ENCODE peak calls at places on chromosomes 13 and 19, in five cellular contexts. D is cardiac fibroblast, E is PC-3, T is AG10803, C is dorsolateral prefrontal cortex. S is an unnamed sample.

GRCh38 chr13:39415403-39415802 is 187.6 kb downstream of the LHFPL6 start:
- DNase-seq in D (peak; percentile 69), E (peak; percentile 44), T (peak; percentile 54), C (peak; percentile 60), S (no peak)

GRCh38 chr13:112324121-112324520 is 52.0 kb upstream of the SPACA7 start:
- DNase-seq in D (no peak), E (no peak), T (no peak), C (no peak), S (no peak)

GRCh38 chr19:33677745-33678426 is 56.1 kb downstream of the CHST8 start:
- DNase-seq in D (no peak), E (peak; percentile 1), T (no peak), C (peak; percentile 4), S (no peak)

GRCh38 chr13:73338389-73338788 is 279.6 kb downstream of the KLF5 start:
- DNase-seq in D (peak; percentile 81), E (no peak), T (no peak), C (no peak), S (no peak)

GRCh38 chr19:29002336-29002735 is 210.6 kb downstream of the UQCRFS1 start:
- DNase-seq in D (no peak), E (no peak), T (no peak), C (no peak), S (no peak)

GRCh38 chr13:113017506-113018215 is 48.6 kb downstream of the MCF2L start:
- DNase-seq in D (no peak), E (no peak), T (no peak), C (no peak), S (no peak)

GRCh38 chr13:42276683-42277082 is 4.7 kb downstream of the AKAP11 start:
- DNase-seq in D (no peak), E (no peak), T (peak; percentile 20), C (no peak), S (no peak)

GRCh38 chr19:49546825-49547565 is 19.2 kb downstream of the RCN3 start:
- DNase-seq in D (peak; percentile 94), E (peak; percentile 99), T (peak; percentile 90), C (peak; percentile 71), S (peak; percentile 80)

GRCh38 chr13:38821753-38822551 is 135.1 kb downstream of the FREM2 start:
- DNase-seq in D (no peak), E (no peak), T (no peak), C (peak; percentile 69), S (no peak)

GRCh38 chr13:46170268-46170667 is 11.7 kb downstream of the LCP1 start:
- DNase-seq in D (no peak), E (no peak), T (no peak), C (no peak), S (no peak)

GRCh38 chr19:10895920-10896319 is 24.6 kb downstream of the CARM1 start:
- DNase-seq in D (no peak), E (no peak), T (no peak), C (no peak), S (no peak)

GRCh38 chr19:47310819-47311218 is 1.2 kb downstream of the C5AR1 start:
- DNase-seq in D (peak; percentile 73), E (peak; percentile 55), T (peak; percentile 70), C (no peak), S (no peak)

GRCh38 chr13:97474581-97474980 is 40.6 kb downstream of the RAP2A start:
- DNase-seq in D (no peak), E (no peak), T (no peak), C (no peak), S (no peak)

GRCh38 chr19:47729468-47729798 is 15.9 kb upstream of the NOP53 start:
- DNase-seq in D (peak; percentile 90), E (peak; percentile 89), T (peak; percentile 87), C (no peak), S (no peak)

GRCh38 chr19:6527893-6528543 is 2.8 kb upstream of the TNFSF9 start:
- DNase-seq in D (no peak), E (no peak), T (no peak), C (no peak), S (peak; percentile 75)

GRCh38 chr13:112256716-112257497 is 119.2 kb upstream of the SPACA7 start:
- DNase-seq in D (no peak), E (no peak), T (no peak), C (no peak), S (no peak)

GRCh38 chr13:32021785-32022184 is 9.8 kb upstream of the FRY start:
- DNase-seq in D (no peak), E (no peak), T (peak; percentile 22), C (no peak), S (no peak)

GRCh38 chr19:8484331-8484894 is 18.0 kb downstream of the PRAM1 start:
- DNase-seq in D (no peak), E (no peak), T (no peak), C (no peak), S (no peak)

GRCh38 chr19:15869109-15869555 is 28.7 kb downstream of the CYP4F2 start:
- DNase-seq in D (peak; percentile 5), E (peak; percentile 69), T (peak; percentile 35), C (peak; percentile 37), S (peak; percentile 35)

GRCh38 chr13:81929988-81930387 is 1589.1 kb upstream of the SPRY2 start:
- DNase-seq in D (peak; percentile 5), E (peak; percentile 42), T (no peak), C (no peak), S (no peak)

GRCh38 chr19:42132030-42132628 is at the start of gene POU2F2:
- DNase-seq in D (no peak), E (no peak), T (no peak), C (peak; percentile 29), S (peak; percentile 88)

GRCh38 chr19:1269478-1270167 is 491 bp downstream of the CIRBP start:
- DNase-seq in D (peak; percentile 94), E (peak; percentile 78), T (peak; percentile 91), C (peak; percentile 80), S (peak; percentile 88)

GRCh38 chr13:24218977-24219376 is 58.5 kb downstream of the SPATA13 start:
- DNase-seq in D (no peak), E (no peak), T (peak; percentile 63), C (no peak), S (no peak)

GRCh38 chr19:51195616-51196015 is 29.3 kb upstream of the CD33 start:
- DNase-seq in D (no peak), E (no peak), T (no peak), C (no peak), S (no peak)

GRCh38 chr19:44848805-44849457 is 2.8 kb downstream of the NECTIN2 start:
- DNase-seq in D (no peak), E (no peak), T (no peak), C (no peak), S (no peak)

GRCh38 chr13:105502193-105502592 is 1033.3 kb downstream of the EFNB2 start:
- DNase-seq in D (no peak), E (no peak), T (no peak), C (no peak), S (no peak)

GRCh38 chr13:111122056-111122455 is 6.9 kb downstream of the ARHGEF7 start:
- DNase-seq in D (no peak), E (no peak), T (no peak), C (no peak), S (no peak)

GRCh38 chr19:58387338-58388174 is 487 bp downstream of the RPS5 start:
- DNase-seq in D (no peak), E (no peak), T (no peak), C (no peak), S (no peak)

GRCh38 chr13:85864963-85865530 is 65.8 kb upstream of the SLITRK6 start:
- DNase-seq in D (peak; percentile 1), E (peak; percentile 52), T (no peak), C (no peak), S (no peak)
- TF ChIP-seq CTCF in D (peak; percentile 8), E (peak; percentile 52), T (no peak), C (peak; percentile 38), S (no peak)

DNA sequence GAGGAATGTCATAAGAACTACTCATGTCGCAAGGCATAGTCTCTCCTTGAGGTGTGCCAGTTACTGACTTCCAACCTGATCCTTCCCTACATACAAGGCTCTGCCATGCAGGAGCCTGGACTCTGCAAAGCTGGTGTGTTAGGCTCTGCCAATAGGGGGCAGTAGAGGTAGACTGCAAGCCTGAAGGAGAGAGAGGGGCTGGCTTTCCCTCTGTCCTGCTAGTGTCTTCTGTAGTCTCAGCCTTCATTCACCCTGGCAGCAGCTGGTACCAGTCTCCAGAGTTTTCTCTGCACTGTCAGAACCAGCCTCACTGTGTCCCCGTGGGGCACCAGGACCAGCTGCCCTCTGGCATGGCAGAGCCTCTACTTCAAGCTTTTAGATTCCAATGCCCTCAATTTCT is 14.5 kb downstream of the SHISA2 start:
- DNase-seq in D (peak; percentile 28), E (peak; percentile 56), T (no peak), C (peak; percentile 79), S (no peak)
- TF ChIP-seq CTCF in D (peak; percentile 45), E (peak; percentile 73), T (peak; percentile 47), C (peak; percentile 78), S (peak; percentile 6)

GRCh38 chr13:114063545-114064515 is 68.6 kb downstream of the RASA3 start:
- DNase-seq in D (peak; percentile 75), E (peak; percentile 22), T (peak; percentile 87), C (no peak), S (no peak)

GRCh38 chr13:114062754-114063153 is 69.7 kb downstream of the RASA3 start:
- DNase-seq in D (peak; percentile 22), E (no peak), T (peak; percentile 37), C (no peak), S (no peak)

GRCh38 chr13:114065141-114065925 is 67.1 kb downstream of the RASA3 start:
- DNase-seq in D (peak; percentile 98), E (peak; percentile 95), T (peak; percentile 98), C (peak; percentile 70), S (peak; percentile 61)

GRCh38 chr13:114065926-114066774 is 66.3 kb downstream of the RASA3 start:
- DNase-seq in D (no peak), E (no peak), T (no peak), C (no peak), S (no peak)

GRCh38 chr13:114064516-114065140 is 67.8 kb downstream of the RASA3 start:
- DNase-seq in D (peak; percentile 55), E (peak; percentile 20), T (peak; percentile 31), C (peak; percentile 91), S (no peak)
- TF ChIP-seq CTCF in D (no peak), E (no peak), T (no peak), C (peak; percentile 10), S (no peak)

GRCh38 chr13:61111529-61111928 is 304.1 kb downstream of the PCDH20 start:
- DNase-seq in D (no peak), E (no peak), T (no peak), C (no peak), S (no peak)

GRCh38 chr13:61109741-61110140 is 305.9 kb downstream of the PCDH20 start:
- DNase-seq in D (no peak), E (no peak), T (no peak), C (no peak), S (no peak)

GRCh38 chr13:61107989-61108388 is 307.7 kb downstream of the PCDH20 start:
- DNase-seq in D (no peak), E (no peak), T (no peak), C (no peak), S (no peak)

GRCh38 chr13:61110804-61111203 is 304.8 kb downstream of the PCDH20 start:
- DNase-seq in D (no peak), E (peak; percentile 63), T (no peak), C (no peak), S (no peak)

DNA sequence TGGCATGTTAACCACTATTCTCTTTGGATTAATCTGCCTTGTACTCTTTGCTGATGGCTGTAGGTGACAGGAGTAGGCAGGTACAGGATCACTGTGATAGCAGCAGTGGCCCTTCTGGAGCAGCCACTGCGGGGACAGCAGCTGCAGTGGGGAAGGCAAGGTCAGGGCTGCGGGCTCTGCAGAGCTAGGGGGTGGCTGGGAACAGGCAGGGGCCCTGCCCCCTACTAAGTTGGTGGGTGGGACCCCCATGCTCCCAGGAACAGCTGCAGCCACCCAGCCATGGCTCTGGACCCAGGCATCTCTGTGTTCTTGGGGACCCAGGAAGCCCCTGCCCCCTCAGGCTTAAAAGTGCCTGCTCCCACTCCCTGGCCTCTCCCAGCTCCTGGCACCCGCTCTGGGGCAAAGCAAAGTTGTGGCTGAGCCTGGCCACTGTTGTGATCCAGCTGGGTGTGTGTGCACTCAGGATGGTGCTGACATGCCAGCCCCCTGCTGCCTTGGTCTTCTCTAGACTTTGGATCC is 302.4 kb downstream of the PCDH20 start:
- DNase-seq in D (no peak), E (no peak), T (no peak), C (no peak), S (no peak)
- TF ChIP-seq CTCF in D (no peak), E (no peak), T (no peak), C (no peak), S (no peak)

S was measured in GM10248.